ENCODE peak calls at places on chromosomes 5 and 9, in ten cellular contexts. T is stomach, Y is kidney, E is adipocyte, B is heart right ventricle, L is psoas muscle, F is fibroblast of the aortic adventitia, C is body of pancreas, Z is AG04449, O is epithelial cell of esophagus. D is an unnamed sample.
A peak's percentile ranks its signal among the peaks of the same experiment; 100 is the strongest.

GRCh38 chr9:69976165-69976564 is 67.5 kb upstream of the MAMDC2 start:
- DNase-seq in E (peak; percentile 65), Y (no peak), B (no peak), Z (peak; percentile 72), O (peak; percentile 79), F (peak; percentile 95), T (no peak), L (no peak), C (no peak), D (peak; percentile 90)

GRCh38 chr5:169416583-169417196 is 115.8 kb upstream of the SLIT3 start:
- DNase-seq in O (peak; percentile 8), Y (peak; percentile 89), T (no peak), L (peak; percentile 66), E (peak; percentile 98), B (peak; percentile 70), F (peak; percentile 95), C (peak; percentile 31), Z (peak; percentile 83), D (no peak)

GRCh38 chr9:133976191-133976861 is 15.8 kb downstream of the VAV2 start:
- DNase-seq in E (no peak), B (no peak), C (no peak), Z (no peak), O (no peak), Y (peak; percentile 43), F (no peak), T (no peak), L (peak; percentile 9), D (no peak)

GRCh38 chr5:15598294-15598902 is 98.4 kb downstream of the FBXL7 start:
- DNase-seq in C (no peak), L (no peak), E (peak; percentile 30), F (peak; percentile 29), T (no peak), Z (no peak), B (no peak), Y (no peak), O (peak; percentile 30), D (peak; percentile 22)

GRCh38 chr9:131396626-131397025 is 2.7 kb downstream of the PRRC2B start:
- DNase-seq in B (no peak), O (no peak), Y (peak; percentile 25), Z (no peak), C (no peak), T (no peak), E (no peak), L (no peak), F (no peak), D (no peak)

GRCh38 chr9:94672811-94673487 is 33.6 kb upstream of the FBP1 start:
- DNase-seq in C (no peak), O (peak; percentile 69), Y (no peak), E (peak; percentile 77), T (no peak), L (no peak), F (peak; percentile 78), B (no peak), Z (no peak), D (peak; percentile 82)

GRCh38 chr5:61290815-61291214 is 41.2 kb upstream of the ZSWIM6 start:
- DNase-seq in F (peak; percentile 69), L (no peak), Y (no peak), T (no peak), O (peak; percentile 47), B (no peak), C (peak; percentile 73), Z (no peak), E (peak; percentile 33), D (peak; percentile 66)

GRCh38 chr9:137330689-137331088 is 28.6 kb upstream of the NRARP start:
- DNase-seq in O (no peak), F (no peak), L (no peak), T (no peak), C (no peak), B (no peak), E (no peak), Y (no peak), Z (no peak), D (no peak)

GRCh38 chr9:22278426-22278825 is 168.2 kb upstream of the DMRTA1 start:
- DNase-seq in Z (peak; percentile 4), O (peak; percentile 69), E (peak; percentile 56), F (peak; percentile 14), L (no peak), B (no peak), T (no peak), C (no peak), Y (no peak), D (peak; percentile 47)

GRCh38 chr5:89351232-89351631 is 468.2 kb upstream of the MEF2C start:
- DNase-seq in Y (no peak), T (no peak), E (peak; percentile 9), F (peak; percentile 70), Z (peak; percentile 52), C (no peak), O (peak; percentile 15), L (no peak), B (no peak), D (peak; percentile 21)

GRCh38 chr5:14781106-14781505 is 90.5 kb downstream of the ANKH start:
- DNase-seq in T (no peak), Z (no peak), Y (no peak), F (no peak), L (no peak), C (no peak), B (no peak), O (no peak), E (no peak), D (no peak)

GRCh38 chr9:74729129-74729710 is 158.5 kb downstream of the TRPM6 start:
- DNase-seq in C (no peak), T (no peak), O (no peak), F (peak; percentile 4), L (no peak), B (no peak), Y (no peak), Z (no peak), E (peak; percentile 48), D (no peak)

GRCh38 chr9:98807070-98807810 is at the start of gene GALNT12:
- DNase-seq in F (no peak), Z (no peak), B (no peak), Y (peak; percentile 76), C (peak; percentile 47), T (peak; percentile 47), L (no peak), E (peak; percentile 45), O (no peak), D (no peak)

GRCh38 chr9:134546231-134546731 is 95.3 kb upstream of the COL5A1 start:
- DNase-seq in C (no peak), F (peak; percentile 74), O (no peak), Z (peak; percentile 58), Y (peak; percentile 54), T (no peak), B (no peak), L (peak; percentile 35), E (peak; percentile 69), D (no peak)

DNA sequence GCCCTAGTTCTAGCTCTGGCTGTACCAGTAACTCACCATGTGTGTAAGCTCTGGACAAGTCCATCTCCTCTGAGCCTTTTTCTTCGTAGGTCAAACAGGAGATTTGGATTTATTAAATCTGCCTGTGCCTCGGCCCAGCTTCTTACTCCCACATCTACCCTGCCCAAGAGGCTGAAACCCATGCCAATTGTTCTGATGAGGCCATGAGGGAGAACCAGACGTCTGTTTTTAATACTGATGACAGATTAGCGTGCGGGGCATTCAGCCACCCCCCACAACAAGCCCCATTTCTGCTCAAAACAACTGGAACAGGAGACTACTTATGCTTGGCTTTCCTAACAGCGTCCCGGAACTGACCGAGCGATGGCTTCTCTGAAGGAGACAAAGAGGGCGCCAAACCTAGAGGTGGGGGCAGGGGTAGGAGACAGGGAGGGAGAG is 81.2 kb upstream of the TRIM32 start:
- DNase-seq in F (peak; percentile 82), L (peak; percentile 62), C (no peak), T (no peak), Y (no peak), E (no peak), B (peak; percentile 34), O (no peak), Z (no peak), D (no peak)
- H3K4me3 ChIP-seq in F (no peak overlapping the region), L (no peak overlapping the region), C (no peak overlapping the region), T (no peak overlapping the region), Y (no peak overlapping the region), E (no peak overlapping the region), B (no peak overlapping the region), O (no peak overlapping the region), Z (no peak overlapping the region), D (no peak overlapping the region)

DNA sequence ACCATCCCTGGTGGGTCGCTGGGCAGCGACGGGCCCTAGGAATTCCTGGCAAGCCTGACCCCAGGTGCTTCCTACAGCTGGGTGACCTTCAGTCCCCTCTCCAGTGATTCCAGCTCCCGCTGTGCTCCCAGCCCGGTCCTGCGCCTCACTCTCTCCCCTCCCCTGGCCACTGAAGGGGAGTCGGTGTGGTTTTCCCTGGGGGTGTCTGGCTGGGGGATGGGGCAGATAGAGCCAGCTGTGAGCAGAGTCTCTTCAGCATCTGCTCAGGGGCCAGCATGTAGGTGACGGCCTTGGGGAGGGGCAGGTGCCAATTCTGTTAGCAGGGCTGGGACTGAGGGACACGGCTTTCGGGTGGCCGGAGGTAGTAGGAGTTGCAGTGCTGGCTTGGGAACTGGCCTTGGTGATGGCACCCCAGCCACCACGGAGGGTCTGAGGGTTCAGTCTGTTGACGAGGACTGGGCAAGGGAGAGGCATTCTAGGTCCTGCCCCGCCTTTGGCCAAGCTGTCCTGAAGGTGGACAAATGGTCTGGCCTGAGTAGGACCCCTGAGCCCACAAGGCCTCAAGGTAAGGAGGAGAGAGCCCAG is 3.2 kb downstream of the GPSM1 start:
- DNase-seq in Y (peak; percentile 68), B (no peak), F (no peak), L (no peak), Z (no peak), E (no peak), C (no peak), T (no peak), O (no peak), D (no peak)
- H3K4me3 ChIP-seq in Y (no peak overlapping the region), B (no peak overlapping the region), F (no peak overlapping the region), L (no peak overlapping the region), Z (peak overlapping the region; percentile 8), E (no peak overlapping the region), C (no peak overlapping the region), T (no peak overlapping the region), O (no peak overlapping the region), D (no peak overlapping the region)

DNA sequence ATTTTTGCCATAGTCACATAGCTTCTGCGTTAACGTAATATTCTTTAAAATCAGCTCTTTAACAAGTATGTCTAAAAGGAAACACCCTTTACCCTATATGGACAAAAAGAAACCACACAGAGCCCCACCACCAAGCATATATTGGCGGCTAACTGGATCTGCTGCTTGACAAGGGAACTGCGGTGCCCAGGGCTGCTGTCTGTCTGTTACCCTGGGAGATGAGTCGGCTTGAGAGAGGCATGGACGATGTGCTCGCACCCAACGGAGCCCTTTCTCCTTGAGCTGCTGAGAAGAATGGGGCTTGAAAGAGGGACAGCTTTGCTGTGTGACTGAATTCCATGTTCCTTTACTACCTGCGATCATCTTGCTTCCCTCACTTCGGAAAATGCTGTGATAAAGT is 158.6 kb upstream of the SHB start:
- DNase-seq in T (no peak), F (peak; percentile 1), Y (no peak), C (no peak), L (no peak), B (no peak), Z (peak; percentile 12), E (no peak), O (peak; percentile 69), D (peak; percentile 10)
- H3K4me3 ChIP-seq in T (no peak overlapping the region), F (no peak overlapping the region), Y (no peak overlapping the region), C (no peak overlapping the region), L (no peak overlapping the region), B (no peak overlapping the region), Z (no peak overlapping the region), E (no peak overlapping the region), O (no peak overlapping the region), D (no peak overlapping the region)

DNA sequence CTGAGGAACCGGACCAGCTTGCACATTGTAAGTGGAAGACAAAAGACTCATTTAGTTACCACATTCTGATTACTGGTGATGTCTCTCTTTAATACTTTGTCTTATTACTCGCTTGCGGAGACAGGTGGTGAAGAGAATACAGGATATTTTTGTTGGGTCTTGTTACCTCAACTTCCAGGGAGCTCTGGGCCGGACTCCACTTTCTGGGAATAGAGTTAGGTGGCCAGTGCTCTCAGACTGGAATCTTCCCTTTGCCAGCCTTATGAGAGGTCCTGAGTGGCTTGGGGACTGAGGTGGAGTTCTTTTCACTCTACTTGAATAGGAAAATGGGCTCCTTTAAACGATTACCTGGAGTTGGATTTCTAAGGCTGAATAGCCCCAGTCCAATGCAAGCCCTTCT is 33.3 kb upstream of the SPRY4 start:
- DNase-seq in B (no peak), Z (no peak), F (no peak), O (no peak), T (no peak), Y (no peak), L (no peak), E (no peak), C (no peak), D (no peak)
- H3K4me3 ChIP-seq in B (peak overlapping the region; percentile 65), Z (no peak overlapping the region), F (no peak overlapping the region), O (no peak overlapping the region), T (no peak overlapping the region), Y (no peak overlapping the region), L (no peak overlapping the region), E (peak overlapping the region; percentile 82), C (no peak overlapping the region), D (no peak overlapping the region)